ENCODE peak calls at places on chromosomes 4 and X, in four cellular contexts. N, O, D and E are unnamed samples.
A peak's percentile ranks its signal among the peaks of the same experiment; 100 is the strongest.

GRCh38 chrX:36868592-36868991 is 139.6 kb upstream of the FAM47C start:
- DNase-seq in N (no peak), O (no peak), D (no peak), E (no peak)

GRCh38 chr4:138938371-138938699 is 77.2 kb upstream of the NOCT start:
- DNase-seq in N (no peak), D (no peak), O (peak; percentile 53), E (no peak)

GRCh38 chr4:133137571-133137970 is 11.5 kb upstream of the PCDH10 start:
- DNase-seq in D (no peak), N (no peak), O (no peak), E (no peak)

GRCh38 chr4:179719766-179720470 is 2277.7 kb upstream of the AGA start:
- DNase-seq in O (no peak), D (no peak), N (no peak), E (no peak)

GRCh38 chr4:154998773-154999172 is 209.7 kb upstream of the NPY2R start:
- DNase-seq in O (no peak), D (no peak), N (no peak), E (no peak)

GRCh38 chr4:106245176-106245575 is 70.8 kb downstream of the TBCK start:
- DNase-seq in N (no peak), D (no peak), O (peak; percentile 28), E (no peak)

GRCh38 chr4:8591626-8592365 is 769 bp upstream of the CPZ start:
- DNase-seq in O (no peak), D (no peak), N (no peak), E (no peak)

GRCh38 chr4:115187136-115187535 is 73.7 kb upstream of the NDST4 start:
- DNase-seq in N (no peak), O (no peak), D (no peak), E (no peak)

GRCh38 chr4:3250956-3251690 is 2.2 kb downstream of the MSANTD1 start:
- DNase-seq in D (no peak), O (no peak), N (peak; percentile 34), E (no peak)